ENCODE peak calls at places on chromosomes 2 and 18, in five cellular contexts. Y is HepG2, K is K562, Z is GM12878, T is SK-N-SH. L is an unnamed sample.

GRCh38 chr2:240472078-240472790 is 36.8 kb downstream of the GPC1 start:
- DNase-seq in Y (no peak), K (no peak), Z (no peak), T (no peak), L (no peak)

GRCh38 chr18:22465859-22466602 is 48.3 kb upstream of the CTAGE1 start:
- DNase-seq in Y (peak; percentile 70), K (peak; percentile 80), Z (no peak), T (no peak), L (peak; percentile 73)

GRCh38 chr2:105426626-105427292 is 27.9 kb upstream of the FHL2 start:
- DNase-seq in Y (no peak), K (no peak), Z (no peak), T (no peak), L (no peak)

GRCh38 chr2:41934323-41935003 is 113.4 kb upstream of the PKDCC start:
- DNase-seq in Y (no peak), K (peak; percentile 27), Z (no peak), T (no peak), L (no peak)

GRCh38 chr18:55319517-55319905 is 268.5 kb downstream of the TCF4 start:
- DNase-seq in Y (no peak), K (no peak), Z (no peak), T (no peak), L (no peak)

GRCh38 chr2:73736378-73736777 is 767 bp downstream of the TPRKB start:
- DNase-seq in Y (no peak), K (no peak), Z (no peak), T (no peak), L (no peak)

GRCh38 chr2:28663359-28663758 is 88.3 kb upstream of the PPP1CB start:
- DNase-seq in Y (peak; percentile 51), K (no peak), Z (no peak), T (no peak), L (no peak)

GRCh38 chr18:44893045-44893706 is 212.5 kb downstream of the SETBP1 start:
- DNase-seq in Y (no peak), K (no peak), Z (no peak), T (no peak), L (no peak)

GRCh38 chr18:28725876-28726275 is 548.9 kb upstream of the CDH2 start:
- DNase-seq in Y (no peak), K (no peak), Z (no peak), T (peak; percentile 16), L (no peak)

GRCh38 chr2:71776227-71776626 is 322.9 kb downstream of the DYSF start:
- DNase-seq in Y (no peak), K (no peak), Z (no peak), T (no peak), L (no peak)

GRCh38 chr2:208101716-208102631 is 22.4 kb downstream of the CRYGD start:
- DNase-seq in Y (peak; percentile 46), K (no peak), Z (no peak), T (peak; percentile 62), L (peak; percentile 39)

GRCh38 chr2:42371621-42372473 is 10.8 kb upstream of the COX7A2L start:
- DNase-seq in Y (no peak), K (no peak), Z (no peak), T (peak; percentile 90), L (no peak)

DNA sequence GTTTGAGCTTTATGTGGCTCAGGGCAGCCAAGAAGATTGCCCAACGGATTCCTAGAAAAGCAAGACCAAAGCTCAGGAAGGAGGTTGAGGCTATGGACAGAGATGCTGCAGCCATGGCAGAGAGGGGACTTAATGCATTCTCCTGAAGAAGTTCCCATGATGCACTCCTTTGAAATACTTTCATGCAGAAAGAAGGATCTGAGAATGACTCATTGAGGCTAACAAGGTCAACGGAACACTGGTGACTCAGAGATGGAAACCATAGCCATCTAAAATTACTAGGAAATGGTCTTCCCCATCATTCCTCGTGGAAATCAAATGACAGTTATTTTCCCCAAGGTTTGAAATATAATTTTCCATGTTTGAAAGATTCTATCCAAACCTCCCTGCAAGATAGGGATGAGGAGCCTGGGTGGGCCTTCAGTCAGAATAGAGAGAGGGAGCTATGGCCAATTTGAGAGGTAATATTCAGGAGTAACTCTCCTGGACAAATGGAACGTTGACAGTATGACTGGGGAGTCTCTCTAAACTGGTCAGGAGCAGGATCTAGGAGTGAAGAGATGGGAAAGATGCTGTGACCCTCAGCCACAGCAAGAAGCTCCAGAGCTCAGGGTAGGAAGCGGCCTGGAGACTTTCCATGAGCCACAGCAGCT is 63.0 kb downstream of the REEP1 start:
- DNase-seq in Y (no peak), K (no peak), Z (peak; percentile 56), T (no peak), L (peak; percentile 31)
- TF ChIP-seq REST in Y (no peak), K (no peak), Z (no peak), T (no peak), L (no peak)

DNA sequence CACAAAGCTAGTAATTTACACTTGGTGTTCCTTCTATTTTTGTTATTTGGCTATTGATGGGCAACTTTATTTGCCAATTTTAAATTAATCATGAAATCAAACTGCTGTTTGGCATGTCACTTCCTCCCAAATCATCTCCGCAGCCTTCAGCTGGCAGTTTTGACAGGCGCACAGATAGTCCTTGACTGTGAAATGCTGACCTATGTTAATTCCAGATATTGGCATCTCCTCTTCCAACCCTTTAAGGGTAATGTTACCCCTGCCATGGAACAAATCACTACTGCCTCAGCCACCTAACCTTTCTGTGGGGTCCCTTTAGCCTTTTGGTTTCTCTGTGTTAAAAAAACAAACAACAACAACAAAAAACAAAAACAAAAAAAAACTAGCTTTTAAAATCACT is 182.4 kb upstream of the TANK start:
- DNase-seq in Y (no peak), K (no peak), Z (no peak), T (no peak), L (no peak)
- TF ChIP-seq JUND in Y (no peak), K (no peak), Z (no peak), T (no peak), L (no peak)

DNA sequence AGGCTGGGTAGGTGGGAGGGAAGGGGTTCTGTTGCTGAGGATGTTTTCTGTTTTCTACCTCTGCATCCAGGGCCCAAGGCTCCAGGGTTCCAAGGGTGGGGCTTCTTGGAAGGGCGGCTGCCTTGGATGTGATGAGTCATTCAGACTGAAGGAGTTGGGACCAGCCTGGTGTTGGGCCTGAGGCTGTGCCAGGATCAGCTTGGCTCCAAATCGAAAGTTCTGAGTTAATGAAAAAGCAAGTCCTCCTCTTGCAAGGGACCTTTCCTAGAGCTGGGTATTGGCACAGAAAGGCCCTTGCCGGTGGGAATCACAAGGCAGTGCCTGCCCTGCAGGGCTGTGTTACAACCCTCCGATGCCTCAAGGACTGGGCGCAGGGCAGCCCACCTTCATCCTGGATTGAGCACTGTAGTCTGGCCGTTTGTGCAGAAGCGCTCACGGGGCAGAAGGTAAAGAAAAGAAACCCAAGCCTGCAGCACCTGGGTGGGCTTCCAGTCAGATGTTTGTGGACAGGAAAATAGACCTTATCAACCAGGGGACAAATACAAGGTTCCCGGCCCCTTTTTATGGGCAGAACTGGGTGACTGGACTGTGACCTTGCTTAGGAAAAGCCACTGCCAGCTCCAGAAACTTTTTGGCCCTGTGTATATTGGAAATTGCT is 52.5 kb upstream of the MCFD2 start:
- DNase-seq in Y (no peak), K (peak; percentile 73), Z (no peak), T (no peak), L (peak; percentile 82)
- TF ChIP-seq POLR2AphosphoS5 in Y (no peak), K (no peak), Z (no peak), T (no peak), L (peak; percentile 51)

GRCh38 chr2:188965554-188965953 is 8.6 kb upstream of the COL3A1 start:
- DNase-seq in Y (no peak), K (no peak), Z (no peak), T (no peak), L (no peak)

GRCh38 chr2:188966728-188967127 is 7.4 kb upstream of the COL3A1 start:
- DNase-seq in Y (no peak), K (no peak), Z (no peak), T (no peak), L (no peak)

GRCh38 chr2:188966079-188966571 is 8.0 kb upstream of the COL3A1 start:
- DNase-seq in Y (no peak), K (no peak), Z (no peak), T (no peak), L (no peak)

GRCh38 chr2:188965147-188965546 is 9.0 kb upstream of the COL3A1 start:
- DNase-seq in Y (no peak), K (no peak), Z (no peak), T (no peak), L (no peak)

GRCh38 chr2:188963738-188964137 is 10.4 kb upstream of the COL3A1 start:
- DNase-seq in Y (no peak), K (no peak), Z (no peak), T (no peak), L (no peak)
- TF ChIP-seq REST in Y (no peak), K (no peak), Z (no peak), T (no peak), L (no peak)

DNA sequence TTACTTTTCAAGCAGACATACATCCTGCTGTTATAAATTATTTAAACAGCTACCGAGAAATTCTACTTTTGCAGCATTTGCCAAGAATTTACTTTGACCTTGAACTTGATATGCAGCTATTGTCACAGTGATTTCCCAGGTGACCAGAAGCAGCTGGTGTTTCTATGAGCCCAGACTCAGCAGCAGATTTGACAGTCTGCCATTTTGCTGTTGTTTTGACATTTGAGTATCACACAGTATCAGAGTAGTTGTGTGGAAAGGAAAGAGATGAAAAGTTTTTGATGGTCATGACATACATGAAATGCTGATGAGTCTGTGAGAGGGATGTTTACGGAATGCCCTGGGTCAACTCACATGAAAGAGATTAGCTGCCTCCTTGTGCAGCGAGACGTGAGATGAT is 6.6 kb upstream of the CCDC195 start:
- DNase-seq in Y (no peak), K (no peak), Z (no peak), T (no peak), L (no peak)
- TF ChIP-seq JUND in Y (no peak), K (no peak), Z (no peak), T (no peak), L (no peak)

DNA sequence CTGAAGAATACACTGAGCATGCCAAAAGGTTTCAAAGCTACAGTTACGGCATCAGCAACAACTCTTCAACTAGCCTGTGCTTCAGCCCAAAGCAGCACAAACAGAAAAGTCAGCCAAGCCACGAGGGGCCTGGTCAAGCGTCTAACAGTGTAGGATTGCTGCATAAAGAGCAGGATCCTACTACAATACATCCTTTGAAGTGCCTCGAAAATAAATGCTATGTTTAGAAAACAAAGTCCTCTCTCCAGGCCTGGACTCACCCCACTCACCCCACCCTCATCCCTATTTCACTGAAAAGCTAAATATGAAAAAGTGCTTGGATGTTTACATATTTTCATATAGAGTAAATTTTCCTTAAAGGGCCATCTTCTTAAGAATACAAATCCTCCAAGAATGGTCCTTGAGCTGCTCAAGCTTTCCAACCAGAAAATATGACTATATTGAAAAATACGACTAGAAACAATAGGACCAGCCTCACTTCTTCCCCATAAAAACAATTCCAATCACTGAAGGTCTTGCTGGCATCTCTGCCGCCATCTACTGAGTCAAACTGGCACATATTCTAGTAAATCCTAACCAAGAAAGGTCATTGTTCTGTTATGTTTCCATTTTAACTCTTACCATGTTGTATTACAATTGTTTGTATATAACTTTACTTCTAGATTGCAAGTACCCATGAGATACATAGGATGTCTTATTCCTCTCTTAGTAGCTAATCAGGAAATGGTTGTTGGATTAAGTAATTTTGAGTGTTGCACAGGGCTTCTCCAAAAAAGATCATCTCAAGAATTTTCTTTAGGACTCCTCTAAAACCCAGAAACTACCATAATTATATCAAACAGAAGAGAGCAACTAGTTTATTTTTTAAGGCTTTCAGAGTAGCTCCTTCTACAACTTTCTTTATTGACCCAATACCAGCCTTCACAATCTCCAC is 63.6 kb downstream of the CLHC1 start:
- DNase-seq in Y (peak; percentile 70), K (no peak), Z (no peak), T (peak; percentile 52), L (peak; percentile 29)
- TF ChIP-seq POLR2AphosphoS5 in Y (no peak), K (no peak), Z (no peak), T (no peak), L (no peak)

L was measured in HCT116.